ENCODE peak calls at places on chromosomes 12 and 14, in five cellular contexts. C, W, Q, M and V are unnamed samples.

GRCh38 chr12:93664573-93665138 is 12.5 kb upstream of the CRADD start:
- DNase-seq in C (no peak), W (no peak), Q (no peak), M (no peak), V (no peak)

GRCh38 chr12:4006743-4007142 is 133.5 kb upstream of the PARP11 start:
- DNase-seq in C (no peak), W (no peak), Q (no peak), M (no peak), V (no peak)

GRCh38 chr12:28742791-28743190 is 406.3 kb upstream of the FAR2 start:
- DNase-seq in C (peak; percentile 9), W (no peak), Q (no peak), M (no peak), V (no peak)

GRCh38 chr14:99201351-99202073 is 70.5 kb downstream of the BCL11B start:
- DNase-seq in C (no peak), W (no peak), Q (no peak), M (peak; percentile 64), V (no peak)

GRCh38 chr14:69093551-69094421 is 59.1 kb downstream of the DCAF5 start:
- DNase-seq in C (no peak), W (no peak), Q (peak; percentile 31), M (no peak), V (no peak)

GRCh38 chr12:116370004-116370404 is 92.5 kb upstream of the MED13L start:
- DNase-seq in C (peak; percentile 64), W (no peak), Q (no peak), M (no peak), V (no peak)

GRCh38 chr14:94532462-94532861 is 23.2 kb upstream of the SERPINA12 start:
- DNase-seq in C (no peak), W (no peak), Q (no peak), M (no peak), V (no peak)

GRCh38 chr14:37623552-37623951 is 28.1 kb downstream of the TTC6 start:
- DNase-seq in C (peak; percentile 35), W (no peak), Q (no peak), M (peak; percentile 26), V (peak; percentile 83)

GRCh38 chr14:91153360-91153759 is 39.5 kb downstream of the DGLUCY start:
- DNase-seq in C (no peak), W (no peak), Q (no peak), M (no peak), V (no peak)

GRCh38 chr14:91817566-91818325 is 49.6 kb downstream of the TC2N start:
- DNase-seq in C (no peak), W (no peak), Q (no peak), M (no peak), V (no peak)

GRCh38 chr12:125114365-125115141 is 49.3 kb downstream of the AACS start:
- DNase-seq in C (no peak), W (no peak), Q (no peak), M (no peak), V (no peak)

GRCh38 chr14:50770586-50770985 is 60.4 kb downstream of the NIN start:
- DNase-seq in C (no peak), W (no peak), Q (no peak), M (no peak), V (no peak)

GRCh38 chr14:55309154-55309553 is 37.9 kb downstream of the FBXO34 start:
- DNase-seq in C (no peak), W (no peak), Q (no peak), M (no peak), V (no peak)

GRCh38 chr12:25730489-25731349 is 177.6 kb upstream of the LMNTD1 start:
- DNase-seq in C (no peak), W (no peak), Q (no peak), M (no peak), V (no peak)

GRCh38 chr12:32821293-32822089 is 65.8 kb upstream of the YARS2 start:
- DNase-seq in C (no peak), W (no peak), Q (no peak), M (no peak), V (no peak)

GRCh38 chr12:118537481-118537917 is 161.1 kb downstream of the SUDS3 start:
- DNase-seq in C (no peak), W (peak; percentile 77), Q (no peak), M (peak; percentile 44), V (no peak)

GRCh38 chr14:101365329-101366158 is 195.8 kb upstream of the DIO3 start:
- DNase-seq in C (no peak), W (peak; percentile 72), Q (no peak), M (no peak), V (no peak)

GRCh38 chr14:69637503-69638030 is 26.2 kb downstream of the SUSD6 start:
- DNase-seq in C (no peak), W (peak; percentile 86), Q (no peak), M (no peak), V (peak; percentile 89)

GRCh38 chr12:8108808-8109398 is 14.5 kb upstream of the CLEC4A start:
- DNase-seq in C (peak; percentile 41), W (peak; percentile 73), Q (peak; percentile 48), M (peak; percentile 59), V (peak; percentile 67)

GRCh38 chr14:65502676-65503124 is 90.2 kb downstream of the FUT8 start:
- DNase-seq in C (peak; percentile 69), W (no peak), Q (no peak), M (no peak), V (no peak)

GRCh38 chr12:75505706-75506312 is 5.6 kb downstream of the KRR1 start:
- DNase-seq in C (no peak), W (no peak), Q (no peak), M (no peak), V (no peak)

GRCh38 chr12:129215436-129216025 is 362.3 kb downstream of the GLT1D1 start:
- DNase-seq in C (no peak), W (no peak), Q (no peak), M (no peak), V (no peak)